ENCODE peak calls at places on chromosomes 11 and 22, in eight cellular contexts. Z is Caco-2; N is cardiac muscle cell; Y is adipocyte; O is lower lobe of right lung; C is A549; T is CD4-positive, CD25-positive, alpha-beta regulatory T cell; R is left ventricle myocardium inferior. V is an unnamed sample. For H3K9me3, the result is how much of the 10 kb centered on the place peaks cover.

GRCh38 chr11:93700830-93701229 is 39.3 kb downstream of the CEP295 start:
- DNase-seq in Z (no peak), N (no peak), Y (peak), O (no peak), C (no peak), T (no peak), R (no peak), V (no peak)

GRCh38 chr11:124080319-124081001 is 34.8 kb upstream of the VWA5A start:
- DNase-seq in Z (no peak), N (no peak), Y (no peak), O (no peak), C (peak), T (no peak), R (no peak), V (no peak)

GRCh38 chr11:77259681-77260080 is 41.8 kb downstream of the GDPD4 start:
- DNase-seq in Z (no peak), N (no peak), Y (peak), O (no peak), C (no peak), T (no peak), R (no peak), V (no peak)

GRCh38 chr11:35177370-35177769 is 38.4 kb downstream of the CD44 start:
- DNase-seq in Z (no peak), N (peak), Y (no peak), O (no peak), C (no peak), T (no peak), R (no peak), V (peak)

GRCh38 chr22:38267086-38267485 is 5.7 kb downstream of the TMEM184B start:
- DNase-seq in Z (no peak), N (no peak), Y (no peak), O (no peak), C (no peak), T (peak), R (peak), V (peak)

GRCh38 chr22:43861529-43861928 is 784 bp downstream of the SULT4A1 start:
- DNase-seq in Z (no peak), N (no peak), Y (no peak), O (no peak), C (no peak), T (no peak), R (no peak), V (no peak)

GRCh38 chr11:3867209-3868071 is 12.0 kb downstream of the STIM1 start:
- DNase-seq in Z (no peak), N (peak), Y (no peak), O (no peak), C (no peak), T (no peak), R (peak), V (no peak)

GRCh38 chr22:36367066-36367465 is 20.7 kb downstream of the MYH9 start:
- DNase-seq in Z (no peak), N (no peak), Y (no peak), O (no peak), C (no peak), T (no peak), R (no peak), V (no peak)

GRCh38 chr11:12631651-12632050 is 42.6 kb upstream of the TEAD1 start:
- DNase-seq in Z (no peak), N (no peak), Y (no peak), O (no peak), C (no peak), T (no peak), R (no peak), V (no peak)

GRCh38 chr11:129225190-129225589 is 33.1 kb upstream of the ARHGAP32 start:
- DNase-seq in Z (no peak), N (no peak), Y (no peak), O (no peak), C (no peak), T (no peak), R (no peak), V (no peak)

GRCh38 chr11:8621147-8621546 is 27.1 kb upstream of the STK33 start:
- DNase-seq in Z (no peak), N (no peak), Y (no peak), O (no peak), C (no peak), T (no peak), R (no peak), V (no peak)

GRCh38 chr11:115522302-115522701 is 18.1 kb upstream of the CADM1 start:
- DNase-seq in Z (no peak), N (no peak), Y (no peak), O (no peak), C (no peak), T (no peak), R (no peak), V (no peak)

GRCh38 chr11:109677240-109677639 is 255.2 kb downstream of the C11orf87 start:
- DNase-seq in Z (no peak), N (no peak), Y (no peak), O (no peak), C (no peak), T (no peak), R (no peak), V (no peak)

GRCh38 chr22:29635734-29636357 is 32.4 kb downstream of the NF2 start:
- DNase-seq in Z (peak), N (peak), Y (peak), O (no peak), C (peak), T (no peak), R (no peak), V (no peak)

GRCh38 chr22:19880786-19881569 is 26.3 kb upstream of the GNB1L start:
- DNase-seq in Z (peak), N (peak), Y (peak), O (peak), C (peak), T (no peak), R (peak), V (peak)

GRCh38 chr11:1896468-1896867 is 4.8 kb upstream of the PRR33 start:
- DNase-seq in Z (no peak), N (no peak), Y (no peak), O (no peak), C (no peak), T (no peak), R (no peak), V (no peak)

GRCh38 chr11:118791961-118792578 is 1.1 kb upstream of the DDX6 start:
- DNase-seq in Z (no peak), N (no peak), Y (no peak), O (peak), C (peak), T (peak), R (no peak), V (peak)

GRCh38 chr11:8863838-8864237 is 47.2 kb upstream of the AKIP1 start:
- DNase-seq in Z (no peak), N (no peak), Y (peak), O (no peak), C (no peak), T (no peak), R (no peak), V (no peak)

GRCh38 chr11:69892986-69893555 is 73.9 kb upstream of the FGF3 start:
- DNase-seq in Z (no peak), N (no peak), Y (no peak), O (peak), C (no peak), T (no peak), R (no peak), V (no peak)

GRCh38 chr11:11843233-11843632 is 1.5 kb downstream of the USP47 start:
- DNase-seq in Z (no peak), N (peak), Y (peak), O (no peak), C (peak), T (no peak), R (no peak), V (no peak)

GRCh38 chr11:2375964-2376551 is 1.1 kb upstream of the CD81 start:
- DNase-seq in Z (no peak), N (no peak), Y (no peak), O (peak), C (no peak), T (no peak), R (no peak), V (no peak)

GRCh38 chr11:79441159-79441875 is 487 bp upstream of the TENM4 start:
- DNase-seq in Z (no peak), N (no peak), Y (no peak), O (no peak), C (no peak), T (no peak), R (no peak), V (no peak)

GRCh38 chr22:41383085-41383484 is 1.3 kb downstream of the TEF start:
- DNase-seq in Z (no peak), N (no peak), Y (no peak), O (no peak), C (no peak), T (no peak), R (no peak), V (no peak)

GRCh38 chr11:12841946-12842630 is 167.0 kb upstream of the RASSF10 start:
- DNase-seq in Z (no peak), N (no peak), Y (peak), O (no peak), C (peak), T (no peak), R (no peak), V (no peak)

GRCh38 chr11:111942826-111943225 is 5.7 kb downstream of the DIXDC1 start:
- DNase-seq in Z (no peak), N (no peak), Y (no peak), O (no peak), C (no peak), T (no peak), R (no peak), V (no peak)

GRCh38 chr11:13897606-13898276 is 64.8 kb upstream of the SPON1 start:
- DNase-seq in Z (no peak), N (no peak), Y (no peak), O (no peak), C (no peak), T (no peak), R (no peak), V (no peak)

GRCh38 chr11:110991621-110992355 is 253.7 kb upstream of the POU2AF2 start:
- DNase-seq in Z (no peak), N (no peak), Y (peak), O (no peak), C (no peak), T (no peak), R (no peak), V (no peak)

GRCh38 chr11:10325398-10326079 is 20.7 kb downstream of the ADM start:
- DNase-seq in Z (no peak), N (no peak), Y (peak), O (no peak), C (no peak), T (no peak), R (no peak), V (no peak)

GRCh38 chr22:45993143-45993692 is 16.3 kb upstream of the WNT7B start:
- DNase-seq in Z (no peak), N (no peak), Y (no peak), O (no peak), C (no peak), T (no peak), R (no peak), V (no peak)

GRCh38 chr11:103877221-103877620 is 159.2 kb upstream of the DDI1 start:
- DNase-seq in Z (peak), N (no peak), Y (no peak), O (no peak), C (peak), T (no peak), R (no peak), V (no peak)

GRCh38 chr22:47390026-47390970 is 627.8 kb downstream of the TBC1D22A start:
- DNase-seq in Z (no peak), N (no peak), Y (no peak), O (no peak), C (no peak), T (no peak), R (no peak), V (no peak)
- H3K9me3 ChIP-seq in Z (under half), N (under half), Y (under half), O (under half), C (under half), T (under half), R (under half), V (under half)

DNA sequence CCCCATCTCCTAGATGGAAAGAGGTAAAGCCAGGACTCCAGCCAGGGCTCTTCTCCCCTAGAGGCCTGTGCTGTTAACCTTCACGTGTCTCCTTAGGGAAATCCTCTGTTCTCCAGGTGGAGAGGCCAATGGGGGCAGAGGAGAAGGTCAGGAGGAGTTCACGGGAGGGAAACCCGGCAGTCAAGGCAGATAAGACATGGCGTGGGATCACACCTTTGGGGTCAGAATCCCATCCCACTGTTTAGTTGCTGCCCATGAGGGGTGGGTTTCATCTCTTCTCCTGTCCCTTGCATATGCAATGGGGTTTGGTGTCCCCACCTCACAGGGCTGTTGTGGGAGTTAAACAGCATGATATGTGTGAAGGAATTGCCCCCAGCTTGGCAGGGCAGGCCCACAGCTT is 469.7 kb downstream of the TBC1D22A start:
- DNase-seq in Z (no peak), N (no peak), Y (no peak), O (no peak), C (no peak), T (no peak), R (no peak), V (no peak)
- H3K9me3 ChIP-seq in Z (under half), N (under half), Y (under half), O (under half), C (under half), T (under half), R (under half), V (under half)

GRCh38 chr22:49469896-49470740 is 357.6 kb downstream of the BRD1 start:
- DNase-seq in Z (no peak), N (no peak), Y (no peak), O (no peak), C (no peak), T (no peak), R (no peak), V (no peak)
- H3K9me3 ChIP-seq in Z (under half), N (under half), Y (under half), O (under half), C (under half), T (under half), R (under half), V (under half)

GRCh38 chr22:47304191-47304831 is 541.9 kb downstream of the TBC1D22A start:
- DNase-seq in Z (no peak), N (no peak), Y (no peak), O (no peak), C (no peak), T (no peak), R (no peak), V (no peak)
- H3K9me3 ChIP-seq in Z (under half), N (under half), Y (under half), O (under half), C (under half), T (under half), R (under half), V (under half)

DNA sequence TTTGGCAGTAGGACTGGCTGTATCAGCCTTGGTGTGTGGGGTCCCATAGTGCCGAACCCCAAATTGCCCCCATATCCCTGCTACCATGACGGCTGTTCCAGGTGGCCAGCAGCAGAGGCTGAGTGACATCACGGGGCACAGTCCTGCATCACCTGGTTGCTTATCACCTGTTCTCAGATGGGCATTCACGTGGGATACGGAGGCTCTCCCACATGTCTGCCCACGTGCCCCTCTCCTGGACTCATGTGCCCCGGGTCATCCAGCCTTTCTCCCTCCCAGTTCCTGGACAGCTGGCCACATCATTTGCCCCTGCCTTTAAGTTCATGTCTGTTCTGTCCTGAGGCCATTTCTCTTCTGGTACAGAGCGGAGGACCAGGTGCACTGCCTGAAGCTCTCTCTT is 431.0 kb upstream of the B3GAT1 start:
- DNase-seq in Z (no peak), N (no peak), Y (no peak), O (no peak), C (no peak), T (no peak), R (no peak), V (no peak)
- H3K9me3 ChIP-seq in Z (under half), N (under half), Y (under half), O (under half), C (under half), T (under half), R (under half), V (under half)

GRCh38 chr22:49535126-49535525 is 292.5 kb downstream of the BRD1 start:
- DNase-seq in Z (no peak), N (no peak), Y (no peak), O (no peak), C (no peak), T (no peak), R (no peak), V (no peak)

GRCh38 chr22:49535527-49536125 is 292.0 kb downstream of the BRD1 start:
- DNase-seq in Z (no peak), N (no peak), Y (no peak), O (no peak), C (no peak), T (no peak), R (no peak), V (peak)

GRCh38 chr22:49534386-49534785 is 293.3 kb downstream of the BRD1 start:
- DNase-seq in Z (no peak), N (no peak), Y (no peak), O (no peak), C (no peak), T (no peak), R (no peak), V (no peak)

GRCh38 chr22:49532831-49533802 is 294.6 kb downstream of the BRD1 start:
- DNase-seq in Z (no peak), N (no peak), Y (no peak), O (no peak), C (no peak), T (no peak), R (no peak), V (no peak)

GRCh38 chr22:49533886-49534285 is 293.8 kb downstream of the BRD1 start:
- DNase-seq in Z (no peak), N (no peak), Y (no peak), O (no peak), C (no peak), T (no peak), R (no peak), V (peak)
- H3K9me3 ChIP-seq in Z (under half), N (under half), Y (under half), O (under half), C (under half), T (under half), R (under half), V (under half)

GRCh38 chr11:113488931-113489351 is 13.7 kb upstream of the DRD2 start:
- DNase-seq in Z (no peak), N (no peak), Y (no peak), O (no peak), C (no peak), T (no peak), R (no peak), V (no peak)

GRCh38 chr11:113494021-113494420 is 18.8 kb upstream of the DRD2 start:
- DNase-seq in Z (no peak), N (no peak), Y (peak), O (no peak), C (peak), T (no peak), R (no peak), V (no peak)

GRCh38 chr11:113496026-113496651 is 20.9 kb upstream of the DRD2 start:
- DNase-seq in Z (no peak), N (no peak), Y (no peak), O (no peak), C (no peak), T (no peak), R (no peak), V (no peak)

GRCh38 chr11:113487622-113488021 is 12.4 kb upstream of the DRD2 start:
- DNase-seq in Z (no peak), N (no peak), Y (no peak), O (no peak), C (no peak), T (no peak), R (no peak), V (no peak)

DNA sequence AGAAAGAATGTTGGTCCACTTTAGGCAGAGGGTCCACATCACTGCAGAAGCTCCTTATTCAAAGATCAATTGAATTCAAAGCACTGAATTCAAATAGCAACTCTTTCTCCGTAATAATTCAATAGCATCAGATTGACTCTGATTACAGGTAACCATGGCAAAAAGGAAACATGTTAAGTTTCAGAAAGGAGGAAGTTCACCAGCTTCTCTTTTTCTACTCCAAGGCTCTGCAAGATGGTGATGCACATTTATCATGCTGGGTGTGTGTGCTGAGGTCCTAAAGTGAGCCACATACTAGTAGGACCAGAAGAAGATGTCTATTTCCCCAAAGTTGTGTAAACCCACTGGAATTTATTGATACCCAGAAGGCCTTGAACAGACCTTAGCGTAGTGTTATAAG is 18.0 kb upstream of the DRD2 start:
- DNase-seq in Z (no peak), N (no peak), Y (no peak), O (no peak), C (no peak), T (no peak), R (no peak), V (no peak)
- H3K9me3 ChIP-seq in Z (under half), N (under half), Y (under half), O (under half), C (under half), T (under half), R (under half), V (under half)

DNA sequence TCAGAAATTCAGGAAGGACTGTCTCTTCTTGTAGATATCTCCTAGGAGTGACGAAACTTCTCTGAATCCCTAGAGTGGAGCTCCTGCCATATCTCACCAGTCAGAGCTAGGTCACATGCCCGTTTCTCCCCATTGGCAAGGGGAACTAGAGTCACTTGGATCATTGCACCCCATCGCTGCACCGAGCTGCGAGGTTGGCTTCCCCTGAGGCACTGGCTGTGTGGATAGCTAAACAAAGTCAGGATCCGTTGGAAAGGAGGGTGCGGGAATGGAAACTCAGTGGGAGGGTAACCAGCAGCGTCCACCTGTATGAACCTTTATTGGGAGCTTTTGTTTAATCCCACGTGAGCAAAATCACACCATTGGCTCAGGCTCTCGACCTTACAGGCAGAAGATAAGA is 283.8 kb downstream of the BRD1 start:
- DNase-seq in Z (no peak), N (no peak), Y (no peak), O (peak), C (no peak), T (no peak), R (no peak), V (peak)
- H3K9me3 ChIP-seq in Z (under half), N (under half), Y (under half), O (under half), C (under half), T (under half), R (under half), V (under half)

V was measured in CD4-positive, alpha-beta T cell.